ENCODE peak calls at places on chromosomes 11 and 22, in four cellular contexts. One of them, this sample, is unnamed.

GRCh38 chr11:1953489-1954284 is 6.6 kb downstream of the MRPL23 start:
- DNase-seq in nephron progenitor cell: peak
- DNase-seq in Calu3: no peak
- DNase-seq in OCI-LY7: no peak
- DNase-seq in this sample: no peak

GRCh38 chr11:8019671-8020597 is 32.8 kb downstream of the EIF3F start:
- DNase-seq in Calu3: no peak
- DNase-seq in nephron progenitor cell: peak
- DNase-seq in OCI-LY7: no peak
- DNase-seq in this sample: peak

GRCh38 chr11:130400793-130401483 is 27.5 kb downstream of the ADAMTS8 start:
- DNase-seq in Calu3: no peak
- DNase-seq in OCI-LY7: no peak
- DNase-seq in nephron progenitor cell: no peak
- DNase-seq in this sample: no peak

GRCh38 chr11:63945482-63946163 is 6.8 kb downstream of the NAA40 start:
- DNase-seq in OCI-LY7: peak
- DNase-seq in nephron progenitor cell: peak
- DNase-seq in Calu3: peak
- DNase-seq in this sample: peak

GRCh38 chr11:129252621-129253020 is 60.5 kb upstream of the ARHGAP32 start:
- DNase-seq in OCI-LY7: no peak
- DNase-seq in Calu3: no peak
- DNase-seq in nephron progenitor cell: no peak
- DNase-seq in this sample: no peak

GRCh38 chr22:26570864-26571525 is 18.9 kb downstream of the TPST2 start:
- DNase-seq in OCI-LY7: no peak
- DNase-seq in Calu3: no peak
- DNase-seq in nephron progenitor cell: no peak
- DNase-seq in this sample: no peak

GRCh38 chr11:101456812-101457211 is 127.0 kb downstream of the TRPC6 start:
- DNase-seq in nephron progenitor cell: no peak
- DNase-seq in OCI-LY7: peak
- DNase-seq in Calu3: no peak
- DNase-seq in this sample: no peak

GRCh38 chr22:47395481-47395880 is 633.0 kb downstream of the TBC1D22A start:
- DNase-seq in Calu3: no peak
- DNase-seq in nephron progenitor cell: no peak
- DNase-seq in OCI-LY7: no peak
- DNase-seq in this sample: no peak

DNA sequence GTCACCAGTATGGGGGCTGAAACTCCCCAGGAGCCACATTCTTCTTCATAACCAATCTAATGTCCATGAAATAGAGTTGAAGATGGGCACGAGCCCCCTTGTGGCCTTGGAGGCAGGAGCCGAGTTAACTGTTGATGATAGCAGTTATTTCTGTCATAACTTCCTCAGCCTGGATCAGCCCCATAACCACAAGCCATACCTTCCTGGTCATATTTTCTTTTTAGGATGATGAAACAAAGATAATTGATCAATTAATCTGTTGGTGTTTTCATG is 65.0 kb upstream of the TTC12 start:
- DNase-seq in OCI-LY7: no peak
- DNase-seq in nephron progenitor cell: no peak
- DNase-seq in Calu3: peak
- DNase-seq in this sample: no peak
- TF ChIP-seq CTCF in OCI-LY7: no peak
- TF ChIP-seq CTCF in nephron progenitor cell: no peak
- TF ChIP-seq CTCF in Calu3: no peak
- TF ChIP-seq CTCF in this sample: no peak

GRCh38 chr11:134389464-134390180 is 22.4 kb downstream of the B3GAT1 start:
- DNase-seq in OCI-LY7: no peak
- DNase-seq in Calu3: no peak
- DNase-seq in nephron progenitor cell: no peak
- DNase-seq in this sample: no peak

GRCh38 chr11:134392953-134393615 is 19.0 kb downstream of the B3GAT1 start:
- DNase-seq in OCI-LY7: no peak
- DNase-seq in nephron progenitor cell: no peak
- DNase-seq in Calu3: no peak
- DNase-seq in this sample: no peak

GRCh38 chr11:134391656-134392055 is 20.4 kb downstream of the B3GAT1 start:
- DNase-seq in nephron progenitor cell: no peak
- DNase-seq in Calu3: no peak
- DNase-seq in OCI-LY7: no peak
- DNase-seq in this sample: no peak

GRCh38 chr11:134390706-134391105 is 21.3 kb downstream of the B3GAT1 start:
- DNase-seq in Calu3: no peak
- DNase-seq in OCI-LY7: no peak
- DNase-seq in nephron progenitor cell: no peak
- DNase-seq in this sample: no peak

GRCh38 chr11:134391170-134391569 is 20.9 kb downstream of the B3GAT1 start:
- DNase-seq in OCI-LY7: no peak
- DNase-seq in nephron progenitor cell: no peak
- DNase-seq in Calu3: no peak
- DNase-seq in this sample: no peak
- TF ChIP-seq CTCF in OCI-LY7: no peak
- TF ChIP-seq CTCF in nephron progenitor cell: no peak
- TF ChIP-seq CTCF in Calu3: no peak
- TF ChIP-seq CTCF in this sample: no peak

DNA sequence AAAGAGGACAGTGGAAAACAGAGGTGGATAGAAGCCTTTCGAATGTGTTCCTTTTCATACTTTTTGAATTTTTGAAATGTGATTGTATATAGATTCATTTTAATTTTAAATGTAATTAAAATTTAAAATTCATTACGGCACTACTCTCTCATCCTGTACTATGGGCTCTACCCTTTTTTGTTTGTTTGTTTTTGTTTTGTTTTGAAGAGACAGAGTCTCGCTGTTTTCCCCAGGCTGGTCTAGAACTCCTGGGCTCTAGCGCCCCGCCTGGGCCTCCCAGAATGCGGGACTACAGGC is 11.9 kb upstream of the HDHD5 start:
- DNase-seq in Calu3: no peak
- DNase-seq in OCI-LY7: no peak
- DNase-seq in nephron progenitor cell: no peak
- DNase-seq in this sample: no peak
- TF ChIP-seq CTCF in Calu3: no peak
- TF ChIP-seq CTCF in OCI-LY7: no peak
- TF ChIP-seq CTCF in nephron progenitor cell: no peak
- TF ChIP-seq CTCF in this sample: peak

DNA sequence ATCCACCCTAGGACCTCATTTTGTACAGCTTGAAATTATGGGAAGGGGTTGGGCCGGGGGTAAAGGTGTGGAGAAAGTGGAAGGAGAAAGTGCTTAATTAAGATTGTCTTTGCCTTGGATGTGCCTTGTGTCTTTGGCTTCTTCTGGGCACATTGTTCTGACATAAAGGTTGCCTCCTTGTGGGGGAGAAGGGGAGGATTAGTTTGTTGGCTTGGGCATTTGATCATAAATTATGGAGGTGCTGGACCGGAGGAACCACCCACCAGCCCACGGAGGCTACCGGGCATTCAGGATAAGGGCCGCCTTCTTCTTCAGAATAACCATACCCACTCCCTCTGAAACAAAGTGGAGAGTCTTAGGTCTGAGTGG is 1.3 kb downstream of the PAFAH1B2 start:
- DNase-seq in OCI-LY7: peak
- DNase-seq in nephron progenitor cell: peak
- DNase-seq in Calu3: no peak
- DNase-seq in this sample: peak
- TF ChIP-seq CTCF in OCI-LY7: peak
- TF ChIP-seq CTCF in nephron progenitor cell: no peak
- TF ChIP-seq CTCF in Calu3: no peak
- TF ChIP-seq CTCF in this sample: no peak

DNA sequence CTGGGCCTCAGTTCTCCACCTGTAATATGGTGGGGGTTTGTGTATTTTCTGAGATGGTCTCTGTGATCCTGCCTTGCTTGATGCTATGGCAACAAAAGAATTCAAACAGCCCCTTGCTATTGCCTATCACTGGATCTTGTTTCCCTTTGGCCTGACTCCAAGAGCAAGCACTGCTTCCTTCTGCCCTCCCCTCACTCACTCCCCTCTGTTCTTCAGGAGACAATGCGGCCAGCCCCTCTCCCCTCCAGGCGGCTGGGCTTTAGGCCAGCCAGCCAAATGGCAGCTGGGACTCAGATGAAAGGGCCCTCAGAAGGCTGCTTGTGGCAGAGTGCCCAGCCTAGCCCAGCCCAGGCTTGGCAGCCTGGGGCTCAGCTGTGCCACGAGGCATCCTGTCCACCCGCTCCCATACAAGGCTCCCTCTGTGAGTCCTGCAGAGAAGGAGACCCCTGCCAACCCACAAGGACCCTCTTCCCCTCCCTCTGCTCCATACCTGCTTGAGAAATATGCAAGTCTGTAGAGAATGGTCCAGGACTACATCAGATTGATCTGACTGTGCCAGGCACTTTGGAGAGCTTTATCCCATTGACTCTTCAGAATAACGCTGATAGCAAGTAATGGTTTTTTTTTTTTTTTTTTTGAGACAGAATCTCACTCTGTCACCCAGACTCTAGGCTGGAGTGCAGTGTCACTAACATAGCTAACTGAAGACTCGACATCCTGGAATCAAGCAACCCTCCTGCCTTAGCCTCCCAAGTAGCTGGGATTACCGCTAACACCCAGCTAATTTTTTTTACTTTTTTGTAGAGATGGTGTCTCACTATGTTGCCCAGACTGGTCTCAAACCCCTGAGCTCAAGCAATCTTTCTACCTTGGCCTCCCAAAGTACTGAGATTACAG is 7.6 kb upstream of the KCTD14 start:
- DNase-seq in Calu3: peak
- DNase-seq in OCI-LY7: no peak
- DNase-seq in nephron progenitor cell: no peak
- DNase-seq in this sample: no peak
- TF ChIP-seq CTCF in Calu3: no peak
- TF ChIP-seq CTCF in OCI-LY7: no peak
- TF ChIP-seq CTCF in nephron progenitor cell: no peak
- TF ChIP-seq CTCF in this sample: no peak